ENCODE peak calls at places on chromosomes 13 and 19, in four cellular contexts. R is non-pigmented ciliary epithelial cell, X is HFF-Myc, N is cardiac muscle cell. D is an unnamed sample.
A peak's percentile ranks its signal among the peaks of the same experiment; 100 is the strongest.

GRCh38 chr13:49996166-49996915 is 501 bp upstream of the TRIM13 start:
- DNase-seq in X (peak; percentile 24), N (peak; percentile 98), R (peak; percentile 54), D (peak; percentile 91)

GRCh38 chr19:57576661-57577060 is 2.0 kb downstream of the ZNF416 start:
- DNase-seq in N (no peak), X (no peak), R (no peak), D (no peak)

GRCh38 chr13:26561636-26562537 is 4.4 kb downstream of the WASF3 start:
- DNase-seq in X (no peak), R (no peak), N (peak; percentile 70), D (no peak)

GRCh38 chr13:93862259-93862658 is 617.2 kb downstream of the DCT start:
- DNase-seq in R (no peak), N (peak; percentile 43), X (no peak), D (no peak)

GRCh38 chr13:40394304-40394983 is 272.0 kb downstream of the FOXO1 start:
- DNase-seq in N (no peak), X (no peak), R (no peak), D (no peak)

GRCh38 chr19:1650627-1651009 is 1.8 kb downstream of the TCF3 start:
- DNase-seq in X (no peak), N (peak; percentile 28), R (no peak), D (no peak)

GRCh38 chr19:48397263-48397635 is 3.8 kb downstream of the GRIN2D start:
- DNase-seq in N (no peak), R (no peak), X (no peak), D (no peak)

GRCh38 chr19:17183858-17184271 is 31.3 kb upstream of the USE1 start:
- DNase-seq in X (no peak), R (no peak), N (no peak), D (no peak)

GRCh38 chr13:73310366-73310765 is 251.6 kb downstream of the KLF5 start:
- DNase-seq in N (no peak), X (no peak), R (no peak), D (no peak)

GRCh38 chr13:31538067-31539042 is 201.0 kb upstream of the RXFP2 start:
- DNase-seq in R (no peak), X (peak; percentile 31), N (peak; percentile 74), D (no peak)

GRCh38 chr19:52369463-52370340 is at the start of gene ZNF880:
- DNase-seq in N (peak; percentile 96), R (peak; percentile 76), X (peak; percentile 46), D (peak; percentile 98)

GRCh38 chr13:87893186-87893585 is 222.0 kb downstream of the SLITRK5 start:
- DNase-seq in N (no peak), X (no peak), R (no peak), D (no peak)

GRCh38 chr13:48542581-48543341 is 9.9 kb upstream of the RCBTB2 start:
- DNase-seq in X (no peak), R (no peak), N (peak; percentile 56), D (peak; percentile 51)

GRCh38 chr13:23642110-23642509 is 71.9 kb downstream of the TNFRSF19 start:
- DNase-seq in R (no peak), N (no peak), X (no peak), D (no peak)

GRCh38 chr13:28059214-28059613 is 41.2 kb downstream of the FLT3 start:
- DNase-seq in N (peak; percentile 33), R (no peak), X (no peak), D (peak; percentile 12)

GRCh38 chr13:28451482-28452217 is 43.3 kb downstream of the FLT1 start:
- DNase-seq in R (no peak), X (no peak), N (peak; percentile 57), D (no peak)

GRCh38 chr19:48480151-48480475 is 10.9 kb downstream of the CYTH2 start:
- DNase-seq in X (no peak), N (peak; percentile 46), R (no peak), D (peak; percentile 79)

GRCh38 chr19:7293795-7294570 is at the start of gene INSR:
- DNase-seq in N (peak; percentile 94), X (peak; percentile 12), R (peak; percentile 36), D (peak; percentile 89)

GRCh38 chr13:100664171-100664900 is 10.3 kb downstream of the TMTC4 start:
- DNase-seq in N (no peak), R (no peak), X (no peak), D (no peak)

GRCh38 chr13:110493161-110493593 is 68.3 kb downstream of the RAB20 start:
- DNase-seq in N (no peak), X (no peak), R (no peak), D (peak; percentile 37)

GRCh38 chr13:44719857-44720671 is 143.9 kb upstream of the TSC22D1 start:
- DNase-seq in X (no peak), R (peak; percentile 68), N (peak; percentile 90), D (no peak)

GRCh38 chr13:67223024-67223423 is 7.1 kb downstream of the PCDH9 start:
- DNase-seq in R (no peak), N (peak; percentile 36), X (no peak), D (no peak)

GRCh38 chr19:33868821-33869412 is 72.2 kb downstream of the KCTD15 start:
- DNase-seq in N (peak; percentile 51), X (no peak), R (no peak), D (peak; percentile 62)

GRCh38 chr13:94327318-94327717 is 152.2 kb downstream of the DCT start:
- DNase-seq in N (no peak), R (no peak), X (no peak), D (no peak)

GRCh38 chr19:3450796-3451411 is 29.4 kb downstream of the SMIM24 start:
- DNase-seq in N (peak; percentile 100), X (peak; percentile 97), R (peak; percentile 99), D (no peak)

GRCh38 chr13:85896516-85897450 is 97.6 kb upstream of the SLITRK6 start:
- DNase-seq in X (no peak), N (no peak), R (no peak), D (no peak)

GRCh38 chr13:80783926-80784325 is 443.0 kb upstream of the SPRY2 start:
- DNase-seq in R (peak; percentile 15), X (no peak), N (peak; percentile 88), D (no peak)

GRCh38 chr19:40279120-40279551 is 6.0 kb downstream of the AKT2 start:
- DNase-seq in R (no peak), N (peak; percentile 79), X (no peak), D (peak; percentile 61)

GRCh38 chr19:49490287-49491029 is 3.0 kb downstream of the RPL13A start:
- DNase-seq in N (no peak), X (no peak), R (no peak), D (no peak)

GRCh38 chr19:1251503-1252220 is 3.3 kb downstream of the MIDN start:
- DNase-seq in R (no peak), N (no peak), X (no peak), D (peak; percentile 72)

GRCh38 chr13:108786578-108787100 is 157.2 kb downstream of the MYO16 start:
- DNase-seq in X (no peak), N (no peak), R (no peak), D (no peak)

GRCh38 chr13:46896346-46897138 is at the start of gene HTR2A:
- DNase-seq in X (no peak), R (no peak), N (peak; percentile 58), D (peak; percentile 47)